ENCODE peak calls at places on chromosome 4, in nine cellular contexts. K is HEK293T; B is RPMI7951; X is foreskin fibroblast; R is type B pancreatic cell; I is cardiac septum; W is activated naive CD8-positive, alpha-beta T cell treated with anti-CD3 and anti-CD28 coated beads, Interleukin-2, amount 50 U/mL, for 16 hours; Z is heart left ventricle; S is NCI-H69. F is an unnamed sample.

GRCh38 chr4:21802406-21802805 is 146.2 kb downstream of the KCNIP4 start:
- DNase-seq in K (no peak), B (peak), X (peak), R (no peak), I (no peak), W (no peak), Z (no peak), S (no peak), F (peak)

GRCh38 chr4:128862608-128863313 is 53.3 kb downstream of the JADE1 start:
- DNase-seq in K (no peak), B (no peak), X (no peak), R (no peak), I (no peak), W (no peak), Z (no peak), S (no peak), F (no peak)

GRCh38 chr4:182643801-182644311 is 273.3 kb downstream of the DCTD start:
- DNase-seq in K (no peak), B (peak), X (peak), R (no peak), I (no peak), W (no peak), Z (peak), S (peak), F (no peak)

GRCh38 chr4:172547724-172548123 is 620.9 kb upstream of the GALNT7 start:
- DNase-seq in K (peak), B (no peak), X (no peak), R (no peak), I (no peak), W (no peak), Z (no peak), S (peak), F (no peak)

GRCh38 chr4:10115657-10116624 is 658 bp downstream of the WDR1 start:
- DNase-seq in K (peak), B (no peak), X (no peak), R (no peak), I (peak), W (peak), Z (peak), S (peak), F (peak)

GRCh38 chr4:133145758-133146157 is 3.3 kb upstream of the PCDH10 start:
- DNase-seq in K (no peak), B (no peak), X (no peak), R (no peak), I (no peak), W (no peak), Z (no peak), S (no peak), F (no peak)

GRCh38 chr4:10079951-10080873 is 36.4 kb downstream of the WDR1 start:
- DNase-seq in K (no peak), B (no peak), X (no peak), R (no peak), I (peak), W (no peak), Z (peak), S (no peak), F (no peak)

GRCh38 chr4:23844961-23845360 is 44.9 kb downstream of the PPARGC1A start:
- DNase-seq in K (no peak), B (no peak), X (no peak), R (no peak), I (no peak), W (no peak), Z (no peak), S (no peak), F (no peak)

GRCh38 chr4:87557348-87557747 is 28.2 kb upstream of the SPARCL1 start:
- DNase-seq in K (no peak), B (no peak), X (no peak), R (no peak), I (no peak), W (no peak), Z (no peak), S (peak), F (no peak)

GRCh38 chr4:76090241-76090691 is 15.8 kb downstream of the ART3 start:
- DNase-seq in K (no peak), B (peak), X (peak), R (no peak), I (no peak), W (no peak), Z (peak), S (no peak), F (peak)

GRCh38 chr4:41418444-41418843 is 119.5 kb upstream of the LIMCH1 start:
- DNase-seq in K (no peak), B (no peak), X (peak), R (no peak), I (peak), W (no peak), Z (peak), S (no peak), F (no peak)

GRCh38 chr4:127355738-127356137 is 277.0 kb upstream of the INTU start:
- DNase-seq in K (no peak), B (no peak), X (no peak), R (no peak), I (no peak), W (no peak), Z (no peak), S (peak), F (peak)

GRCh38 chr4:142402156-142402555 is 443.9 kb downstream of the INPP4B start:
- DNase-seq in K (no peak), B (peak), X (no peak), R (no peak), I (no peak), W (no peak), Z (no peak), S (no peak), F (no peak)

GRCh38 chr4:121827851-121828250 is 4.2 kb upstream of the CCNA2 start:
- DNase-seq in K (no peak), B (no peak), X (peak), R (no peak), I (no peak), W (no peak), Z (no peak), S (no peak), F (no peak)

GRCh38 chr4:135277980-135278315 is 1076.4 kb upstream of the PABPC4L start:
- DNase-seq in K (no peak), B (no peak), X (no peak), R (no peak), I (no peak), W (no peak), Z (no peak), S (no peak), F (no peak)

GRCh38 chr4:184170996-184171395 is 46.7 kb downstream of the ENPP6 start:
- DNase-seq in K (peak), B (no peak), X (peak), R (no peak), I (no peak), W (no peak), Z (no peak), S (peak), F (no peak)

GRCh38 chr4:84879651-84880200 is 86.8 kb downstream of the WDFY3 start:
- DNase-seq in K (no peak), B (no peak), X (no peak), R (no peak), I (no peak), W (no peak), Z (no peak), S (no peak), F (peak)

GRCh38 chr4:105208556-105208955 is 61.9 kb downstream of the TET2 start:
- DNase-seq in K (no peak), B (no peak), X (no peak), R (no peak), I (no peak), W (no peak), Z (no peak), S (peak), F (no peak)

GRCh38 chr4:151692821-151693504 is 67.8 kb downstream of the GATB start:
- DNase-seq in K (no peak), B (no peak), X (no peak), R (no peak), I (no peak), W (no peak), Z (no peak), S (peak), F (no peak)

GRCh38 chr4:2647403-2648158 is 108.6 kb downstream of the TNIP2 start:
- DNase-seq in K (no peak), B (no peak), X (no peak), R (no peak), I (peak), W (no peak), Z (no peak), S (peak), F (no peak)

GRCh38 chr4:144190009-144190408 is 49.5 kb upstream of the GYPA start:
- DNase-seq in K (no peak), B (no peak), X (no peak), R (no peak), I (no peak), W (no peak), Z (no peak), S (no peak), F (no peak)

GRCh38 chr4:158459085-158459820 is 62.4 kb upstream of the RXFP1 start:
- DNase-seq in K (no peak), B (no peak), X (no peak), R (no peak), I (no peak), W (no peak), Z (no peak), S (no peak), F (no peak)

GRCh38 chr4:82865592-82865991 is 25.4 kb downstream of the SEC31A start:
- DNase-seq in K (no peak), B (peak), X (peak), R (no peak), I (no peak), W (no peak), Z (no peak), S (no peak), F (no peak)

GRCh38 chr4:126441173-126441810 is 1126.5 kb downstream of the FAT4 start:
- DNase-seq in K (no peak), B (peak), X (no peak), R (no peak), I (no peak), W (no peak), Z (no peak), S (no peak), F (no peak)

GRCh38 chr4:186587416-186588018 is 32.1 kb upstream of the MTNR1A start:
- DNase-seq in K (peak), B (peak), X (peak), R (no peak), I (no peak), W (no peak), Z (peak), S (peak), F (peak)

GRCh38 chr4:69697536-69697935 is 44.5 kb upstream of the UGT2A1 start:
- DNase-seq in K (no peak), B (no peak), X (no peak), R (no peak), I (no peak), W (no peak), Z (no peak), S (no peak), F (no peak)

GRCh38 chr4:82797048-82797590 is 1.5 kb downstream of the SCD5 start:
- DNase-seq in K (peak), B (no peak), X (no peak), R (no peak), I (no peak), W (no peak), Z (no peak), S (peak), F (no peak)

GRCh38 chr4:42654606-42655005 is 2.3 kb downstream of the ATP8A1 start:
- DNase-seq in K (no peak), B (peak), X (peak), R (no peak), I (no peak), W (no peak), Z (no peak), S (no peak), F (peak)

GRCh38 chr4:155543126-155543765 is 123.4 kb upstream of the GUCY1A1 start:
- DNase-seq in K (no peak), B (peak), X (peak), R (no peak), I (no peak), W (no peak), Z (no peak), S (no peak), F (peak)

GRCh38 chr4:167117273-167117672 is 117.0 kb downstream of the SPOCK3 start:
- DNase-seq in K (no peak), B (no peak), X (no peak), R (no peak), I (no peak), W (no peak), Z (no peak), S (no peak), F (no peak)

GRCh38 chr4:77446611-77447010 is 159.0 kb upstream of the CXCL13 start:
- DNase-seq in K (no peak), B (no peak), X (no peak), R (no peak), I (no peak), W (no peak), Z (no peak), S (no peak), F (no peak)

GRCh38 chr4:133081246-133081645 is 67.8 kb upstream of the PCDH10 start:
- DNase-seq in K (peak), B (no peak), X (no peak), R (no peak), I (no peak), W (no peak), Z (no peak), S (no peak), F (no peak)

GRCh38 chr4:147794787-147795413 is 63.0 kb downstream of the ARHGAP10 start:
- DNase-seq in K (no peak), B (no peak), X (no peak), R (no peak), I (no peak), W (no peak), Z (no peak), S (no peak), F (no peak)

GRCh38 chr4:31737419-31737818 is 1017.2 kb downstream of the PCDH7 start:
- DNase-seq in K (no peak), B (no peak), X (no peak), R (no peak), I (no peak), W (no peak), Z (no peak), S (no peak), F (no peak)

GRCh38 chr4:80926446-80926845 is 104.1 kb upstream of the BMP3 start:
- DNase-seq in K (no peak), B (no peak), X (no peak), R (no peak), I (no peak), W (no peak), Z (no peak), S (no peak), F (peak)

GRCh38 chr4:100826808-100827548 is 309.2 kb upstream of the EMCN start:
- DNase-seq in K (no peak), B (no peak), X (no peak), R (no peak), I (no peak), W (no peak), Z (no peak), S (peak), F (no peak)

GRCh38 chr4:135238940-135239339 is 1037.4 kb upstream of the PABPC4L start:
- DNase-seq in K (no peak), B (peak), X (no peak), R (no peak), I (no peak), W (no peak), Z (no peak), S (peak), F (no peak)